ENCODE peak calls at places on chromosomes 3 and 15, in five cellular contexts. P is gastrocnemius medialis, I is GM12891, A is IMR-90, J is ovary. M is an unnamed sample.

GRCh38 chr3:25094932-25095690 is 333.0 kb upstream of the RARB start:
- DNase-seq in P (no peak), I (no peak), A (no peak), J (no peak), M (no peak)

GRCh38 chr3:23036728-23037127 is 166.4 kb upstream of the UBE2E2 start:
- DNase-seq in P (no peak), I (no peak), A (no peak), J (no peak), M (no peak)

GRCh38 chr3:95715137-95715536 is 1099.3 kb upstream of the EPHA6 start:
- DNase-seq in P (no peak), I (no peak), A (no peak), J (no peak), M (no peak)

GRCh38 chr3:160641675-160642330 is 35.2 kb upstream of the ARL14 start:
- DNase-seq in P (peak), I (no peak), A (peak), J (no peak), M (no peak)

GRCh38 chr3:159629329-159630084 is 359.1 kb upstream of the IL12A start:
- DNase-seq in P (no peak), I (no peak), A (no peak), J (no peak), M (no peak)

GRCh38 chr15:52252781-52253180 is 42.8 kb downstream of the MYO5C start:
- DNase-seq in P (no peak), I (no peak), A (peak), J (no peak), M (peak)

GRCh38 chr3:109023656-109024254 is 70.1 kb upstream of the GUCA1C start:
- DNase-seq in P (no peak), I (peak), A (peak), J (peak), M (no peak)

GRCh38 chr3:112646623-112647022 is 5.7 kb upstream of the CCDC80 start:
- DNase-seq in P (no peak), I (no peak), A (no peak), J (no peak), M (no peak)

GRCh38 chr3:102737353-102737752 is 302.5 kb downstream of the ZPLD1 start:
- DNase-seq in P (no peak), I (no peak), A (no peak), J (no peak), M (no peak)

GRCh38 chr3:4394048-4394447 is 73.0 kb downstream of the SUMF1 start:
- DNase-seq in P (no peak), I (no peak), A (peak), J (no peak), M (no peak)

GRCh38 chr3:62562017-62562416 is 188.7 kb upstream of the FEZF2 start:
- DNase-seq in P (no peak), I (no peak), A (peak), J (no peak), M (peak)

GRCh38 chr3:71536376-71536965 is 47.1 kb downstream of the FOXP1 start:
- DNase-seq in P (no peak), I (no peak), A (peak), J (no peak), M (no peak)

GRCh38 chr3:193816656-193817311 is 223.8 kb downstream of the OPA1 start:
- DNase-seq in P (peak), I (no peak), A (peak), J (peak), M (no peak)

GRCh38 chr15:47857384-47858168 is 140.3 kb downstream of the SEMA6D start:
- DNase-seq in P (no peak), I (no peak), A (no peak), J (no peak), M (no peak)

GRCh38 chr3:95172144-95172543 is 1109.3 kb downstream of the NSUN3 start:
- DNase-seq in P (no peak), I (no peak), A (no peak), J (no peak), M (no peak)

GRCh38 chr3:127849368-127849767 is 27.1 kb upstream of the MGLL start:
- DNase-seq in P (no peak), I (no peak), A (no peak), J (no peak), M (no peak)

GRCh38 chr15:76368135-76368588 is 31.6 kb downstream of the ISL2 start:
- DNase-seq in P (no peak), I (no peak), A (no peak), J (no peak), M (no peak)

GRCh38 chr3:36166477-36166876 is 213.8 kb upstream of the STAC start:
- DNase-seq in P (no peak), I (no peak), A (no peak), J (no peak), M (peak)

GRCh38 chr3:133531981-133532380 is 41.5 kb upstream of the CDV3 start:
- DNase-seq in P (no peak), I (no peak), A (peak), J (no peak), M (no peak)

GRCh38 chr3:196639517-196640500 is at the start of gene NRROS:
- DNase-seq in P (peak), I (peak), A (peak), J (peak), M (peak)

GRCh38 chr3:43762486-43762885 is 71.7 kb downstream of the ABHD5 start:
- DNase-seq in P (no peak), I (no peak), A (no peak), J (no peak), M (no peak)

GRCh38 chr3:46972396-46972795 is 4.1 kb downstream of the CCDC12 start:
- DNase-seq in P (no peak), I (no peak), A (no peak), J (no peak), M (no peak)

GRCh38 chr15:30921781-30922371 is 18.2 kb downstream of the FAN1 start:
- DNase-seq in P (peak), I (no peak), A (no peak), J (no peak), M (no peak)

GRCh38 chr3:52291508-52292181 is 4.0 kb downstream of the GLYCTK start:
- DNase-seq in P (no peak), I (peak), A (no peak), J (peak), M (no peak)

GRCh38 chr15:61030451-61030850 is 198.7 kb downstream of the RORA start:
- DNase-seq in P (no peak), I (no peak), A (peak), J (no peak), M (no peak)

GRCh38 chr3:193829781-193830180 is 236.8 kb downstream of the OPA1 start:
- DNase-seq in P (no peak), I (no peak), A (peak), J (no peak), M (peak)

GRCh38 chr3:171809513-171810277 is 588 bp downstream of the PLD1 start:
- DNase-seq in P (peak), I (peak), A (peak), J (peak), M (peak)

GRCh38 chr3:121515862-121516261 is 29.9 kb downstream of the POLQ start:
- DNase-seq in P (no peak), I (no peak), A (no peak), J (no peak), M (no peak)

GRCh38 chr3:111963424-111963823 is 15.4 kb upstream of the ABHD10 start:
- DNase-seq in P (no peak), I (no peak), A (peak), J (no peak), M (no peak)

GRCh38 chr15:52730163-52730562 is 51.0 kb upstream of the ATOSA start:
- DNase-seq in P (peak), I (no peak), A (peak), J (no peak), M (no peak)

GRCh38 chr3:147406255-147407023 is at the start of gene ZIC4:
- DNase-seq in P (no peak), I (no peak), A (no peak), J (no peak), M (no peak)
- TF ChIP-seq POLR2A in P (no peak), I (no peak), A (no peak), J (no peak), M (no peak)

GRCh38 chr15:64893481-64894394 is 18.0 kb upstream of the ANKDD1A start:
- DNase-seq in P (peak), I (peak), A (peak), J (peak), M (peak)
- TF ChIP-seq POLR2A in P (peak), I (peak), A (peak), J (peak), M (peak)

GRCh38 chr15:99120050-99120777 is 15.3 kb downstream of the SYNM start:
- DNase-seq in P (no peak), I (no peak), A (no peak), J (no peak), M (no peak)
- TF ChIP-seq POLR2A in P (no peak), I (no peak), A (no peak), J (no peak), M (no peak)

GRCh38 chr3:119676771-119677640 is at the start of gene COX17:
- DNase-seq in P (peak), I (peak), A (peak), J (peak), M (peak)
- TF ChIP-seq POLR2A in P (peak), I (peak), A (peak), J (peak), M (peak)